ENCODE peak calls at places on chromosomes 3 and 15, in ten cellular contexts. F is AG08395; G is islet precursor cell; V is stimulated activated CD4-positive, alpha-beta T cell treated with anti-CD3 and anti-CD28 coated beads, Interleukin-4, amount 100 ng/mL, for 1 hour; J is mucosa of gallbladder; N is HuH-7.5; I is cardiac muscle cell; S is nephron progenitor cell; M is amygdala; E is foreskin keratinocyte. X is an unnamed sample.

GRCh38 chr15:72948662-72949061 is 103.6 kb upstream of the NEO1 start:
- DNase-seq in F (no peak), G (no peak), V (no peak), J (no peak), N (no peak), I (no peak), S (no peak), M (no peak), E (no peak), X (no peak)

GRCh38 chr3:106208979-106209378 is 340.2 kb upstream of the CBLB start:
- DNase-seq in F (no peak), G (no peak), V (no peak), J (no peak), N (no peak), I (peak), S (no peak), M (no peak), E (peak), X (no peak)

GRCh38 chr3:189309400-189309975 is 137.7 kb downstream of the TPRG1 start:
- DNase-seq in F (no peak), G (no peak), V (no peak), J (no peak), N (no peak), I (no peak), S (no peak), M (no peak), E (peak), X (peak)

GRCh38 chr3:128395500-128396125 is 71.1 kb downstream of the DNAJB8 start:
- DNase-seq in F (peak), G (no peak), V (no peak), J (peak), N (no peak), I (peak), S (no peak), M (peak), E (no peak), X (no peak)

GRCh38 chr3:21729888-21730459 is 21.0 kb downstream of the ZNF385D start:
- DNase-seq in F (peak), G (no peak), V (no peak), J (no peak), N (no peak), I (peak), S (no peak), M (no peak), E (peak), X (no peak)

GRCh38 chr3:58989173-58989572 is 60.7 kb downstream of the CFAP20DC start:
- DNase-seq in F (peak), G (no peak), V (no peak), J (no peak), N (no peak), I (peak), S (no peak), M (no peak), E (peak), X (no peak)

GRCh38 chr15:85614059-85614458 is 180.7 kb downstream of the KLHL25 start:
- DNase-seq in F (no peak), G (no peak), V (no peak), J (no peak), N (no peak), I (peak), S (no peak), M (no peak), E (no peak), X (no peak)

GRCh38 chr15:80823995-80824394 is 44.8 kb downstream of the CEMIP start:
- DNase-seq in F (no peak), G (no peak), V (no peak), J (no peak), N (no peak), I (no peak), S (no peak), M (no peak), E (no peak), X (no peak)

GRCh38 chr3:157351981-157352380 is 84.7 kb upstream of the PTX3 start:
- DNase-seq in F (no peak), G (no peak), V (no peak), J (no peak), N (no peak), I (no peak), S (no peak), M (no peak), E (no peak), X (no peak)

X was measured in NCI-H1048.